ENCODE peak calls at places on chromosomes 1 and 21, in eight cellular contexts. One of them, this sample, is unnamed.

GRCh38 chr1:229848762-229849677 is 218.0 kb upstream of the GALNT2 start:
- DNase-seq in pancreas: no peak
- DNase-seq in hepatocyte: peak
- DNase-seq in cardiac muscle cell: peak
- DNase-seq in brain microvascular endothelial cell: peak
- DNase-seq in GM13976: peak
- DNase-seq in mesothelial cell of epicardium: no peak
- DNase-seq in A549: peak
- DNase-seq in this sample: peak

GRCh38 chr1:231691618-231692259 is 65.1 kb downstream of the DISC1 start:
- DNase-seq in pancreas: no peak
- DNase-seq in hepatocyte: peak
- DNase-seq in cardiac muscle cell: peak
- DNase-seq in brain microvascular endothelial cell: peak
- DNase-seq in GM13976: no peak
- DNase-seq in mesothelial cell of epicardium: peak
- DNase-seq in A549: peak
- DNase-seq in this sample: no peak

GRCh38 chr1:184188091-184188490 is 136.6 kb downstream of the TSEN15 start:
- DNase-seq in pancreas: no peak
- DNase-seq in hepatocyte: no peak
- DNase-seq in cardiac muscle cell: no peak
- DNase-seq in brain microvascular endothelial cell: no peak
- DNase-seq in GM13976: no peak
- DNase-seq in mesothelial cell of epicardium: no peak
- DNase-seq in A549: no peak
- DNase-seq in this sample: no peak

GRCh38 chr21:26652891-26653290 is 79.8 kb upstream of the CYYR1 start:
- DNase-seq in pancreas: no peak
- DNase-seq in hepatocyte: no peak
- DNase-seq in cardiac muscle cell: no peak
- DNase-seq in brain microvascular endothelial cell: no peak
- DNase-seq in GM13976: no peak
- DNase-seq in mesothelial cell of epicardium: no peak
- DNase-seq in A549: no peak
- DNase-seq in this sample: no peak

GRCh38 chr21:26844258-26845065 is 747 bp downstream of the ADAMTS1 start:
- DNase-seq in pancreas: peak
- DNase-seq in hepatocyte: peak
- DNase-seq in cardiac muscle cell: peak
- DNase-seq in brain microvascular endothelial cell: peak
- DNase-seq in GM13976: no peak
- DNase-seq in mesothelial cell of epicardium: peak
- DNase-seq in A549: no peak
- DNase-seq in this sample: no peak

GRCh38 chr1:2251786-2252185 is 23.7 kb downstream of the SKI start:
- DNase-seq in pancreas: peak
- DNase-seq in hepatocyte: no peak
- DNase-seq in cardiac muscle cell: no peak
- DNase-seq in brain microvascular endothelial cell: no peak
- DNase-seq in GM13976: no peak
- DNase-seq in mesothelial cell of epicardium: no peak
- DNase-seq in A549: no peak
- DNase-seq in this sample: no peak

GRCh38 chr1:26046313-26047031 is 554 bp upstream of the SLC30A2 start:
- DNase-seq in pancreas: no peak
- DNase-seq in hepatocyte: no peak
- DNase-seq in cardiac muscle cell: no peak
- DNase-seq in brain microvascular endothelial cell: no peak
- DNase-seq in GM13976: no peak
- DNase-seq in mesothelial cell of epicardium: no peak
- DNase-seq in A549: no peak
- DNase-seq in this sample: no peak

GRCh38 chr1:232038704-232039103 is 412.1 kb downstream of the DISC1 start:
- DNase-seq in pancreas: no peak
- DNase-seq in hepatocyte: no peak
- DNase-seq in cardiac muscle cell: no peak
- DNase-seq in brain microvascular endothelial cell: no peak
- DNase-seq in GM13976: no peak
- DNase-seq in mesothelial cell of epicardium: no peak
- DNase-seq in A549: no peak
- DNase-seq in this sample: no peak

GRCh38 chr1:97308131-97308530 is 586.5 kb downstream of the PTBP2 start:
- DNase-seq in pancreas: no peak
- DNase-seq in hepatocyte: no peak
- DNase-seq in cardiac muscle cell: no peak
- DNase-seq in brain microvascular endothelial cell: no peak
- DNase-seq in GM13976: no peak
- DNase-seq in mesothelial cell of epicardium: no peak
- DNase-seq in A549: no peak
- DNase-seq in this sample: no peak

GRCh38 chr1:181113061-181113695 is 24.7 kb downstream of the IER5 start:
- DNase-seq in pancreas: no peak
- DNase-seq in hepatocyte: peak
- DNase-seq in cardiac muscle cell: no peak
- DNase-seq in brain microvascular endothelial cell: no peak
- DNase-seq in GM13976: no peak
- DNase-seq in mesothelial cell of epicardium: no peak
- DNase-seq in A549: peak
- DNase-seq in this sample: no peak

GRCh38 chr1:10615932-10616671 is 141.4 kb downstream of the PEX14 start:
- DNase-seq in pancreas: no peak
- DNase-seq in hepatocyte: no peak
- DNase-seq in cardiac muscle cell: no peak
- DNase-seq in brain microvascular endothelial cell: no peak
- DNase-seq in GM13976: no peak
- DNase-seq in mesothelial cell of epicardium: no peak
- DNase-seq in A549: no peak
- DNase-seq in this sample: no peak

GRCh38 chr1:188070848-188071247 is 1242.1 kb downstream of the PLA2G4A start:
- DNase-seq in pancreas: no peak
- DNase-seq in hepatocyte: no peak
- DNase-seq in cardiac muscle cell: no peak
- DNase-seq in brain microvascular endothelial cell: no peak
- DNase-seq in GM13976: no peak
- DNase-seq in mesothelial cell of epicardium: no peak
- DNase-seq in A549: no peak
- DNase-seq in this sample: no peak

GRCh38 chr1:30879940-30880339 is 28.6 kb downstream of the SDC3 start:
- DNase-seq in pancreas: no peak
- DNase-seq in hepatocyte: peak
- DNase-seq in cardiac muscle cell: no peak
- DNase-seq in brain microvascular endothelial cell: no peak
- DNase-seq in GM13976: no peak
- DNase-seq in mesothelial cell of epicardium: no peak
- DNase-seq in A549: no peak
- DNase-seq in this sample: no peak

GRCh38 chr1:33244143-33244808 is 12.0 kb upstream of the ZNF362 start:
- DNase-seq in pancreas: no peak
- DNase-seq in hepatocyte: no peak
- DNase-seq in cardiac muscle cell: no peak
- DNase-seq in brain microvascular endothelial cell: no peak
- DNase-seq in GM13976: no peak
- DNase-seq in mesothelial cell of epicardium: no peak
- DNase-seq in A549: no peak
- DNase-seq in this sample: no peak

GRCh38 chr1:11940260-11940921 is 5.9 kb downstream of the PLOD1 start:
- DNase-seq in pancreas: peak
- DNase-seq in hepatocyte: peak
- DNase-seq in cardiac muscle cell: no peak
- DNase-seq in brain microvascular endothelial cell: no peak
- DNase-seq in GM13976: no peak
- DNase-seq in mesothelial cell of epicardium: no peak
- DNase-seq in A549: no peak
- DNase-seq in this sample: no peak

GRCh38 chr1:171366099-171366498 is 52.1 kb downstream of the FMO4 start:
- DNase-seq in pancreas: no peak
- DNase-seq in hepatocyte: peak
- DNase-seq in cardiac muscle cell: no peak
- DNase-seq in brain microvascular endothelial cell: no peak
- DNase-seq in GM13976: no peak
- DNase-seq in mesothelial cell of epicardium: no peak
- DNase-seq in A549: no peak
- DNase-seq in this sample: no peak

GRCh38 chr1:943545-944340 is 15.3 kb downstream of the NOC2L start:
- DNase-seq in pancreas: no peak
- DNase-seq in hepatocyte: no peak
- DNase-seq in cardiac muscle cell: no peak
- DNase-seq in brain microvascular endothelial cell: no peak
- DNase-seq in GM13976: no peak
- DNase-seq in mesothelial cell of epicardium: no peak
- DNase-seq in A549: no peak
- DNase-seq in this sample: no peak

DNA sequence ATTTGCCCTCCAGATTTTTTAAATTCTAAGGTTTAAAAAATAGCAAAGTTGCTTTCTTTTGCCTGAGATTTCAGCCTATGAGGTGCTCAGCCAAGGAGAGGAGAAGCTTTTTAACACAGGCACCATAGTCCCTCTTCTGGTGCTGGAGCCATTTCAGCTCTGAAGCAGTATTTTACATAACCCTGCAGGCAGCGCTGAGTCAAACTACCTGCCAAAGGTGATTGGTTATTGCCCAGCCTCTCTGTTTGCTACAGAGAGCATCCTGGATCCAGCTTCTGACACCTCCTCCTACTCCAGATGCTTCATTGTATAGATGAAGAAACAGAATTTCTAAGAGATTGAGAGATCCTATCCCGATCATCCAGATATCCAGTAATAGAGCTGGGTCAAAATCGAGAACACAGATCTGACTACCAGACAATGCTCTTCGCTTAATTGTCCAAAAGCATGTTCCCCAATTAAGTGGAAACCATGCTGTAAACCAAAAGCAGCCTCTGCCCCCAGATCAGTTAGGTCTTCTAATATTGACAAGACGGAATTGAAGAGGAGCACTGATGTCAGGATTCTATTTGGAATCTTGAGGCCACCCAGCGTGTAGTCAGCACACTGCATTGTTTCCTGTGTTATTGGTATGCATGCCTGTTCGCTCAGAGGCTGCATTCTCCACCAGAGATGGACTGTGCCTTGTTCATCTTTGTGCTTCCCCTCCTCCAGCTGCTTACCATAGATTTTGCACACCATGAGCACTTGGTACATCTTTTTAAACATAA is 22.1 kb downstream of the RGS8 start:
- DNase-seq in pancreas: no peak
- DNase-seq in hepatocyte: no peak
- DNase-seq in cardiac muscle cell: no peak
- DNase-seq in brain microvascular endothelial cell: peak
- DNase-seq in GM13976: no peak
- DNase-seq in mesothelial cell of epicardium: no peak
- DNase-seq in A549: no peak
- DNase-seq in this sample: no peak
- TF ChIP-seq CTCF in pancreas: no peak
- TF ChIP-seq CTCF in hepatocyte: no peak
- TF ChIP-seq CTCF in cardiac muscle cell: no peak
- TF ChIP-seq CTCF in brain microvascular endothelial cell: no peak
- TF ChIP-seq CTCF in GM13976: no peak
- TF ChIP-seq CTCF in mesothelial cell of epicardium: no peak
- TF ChIP-seq CTCF in A549: no peak
- TF ChIP-seq CTCF in this sample: no peak

GRCh38 chr1:41880951-41881885 is 37.5 kb downstream of the HIVEP3 start:
- DNase-seq in pancreas: no peak
- DNase-seq in hepatocyte: no peak
- DNase-seq in cardiac muscle cell: no peak
- DNase-seq in brain microvascular endothelial cell: no peak
- DNase-seq in GM13976: no peak
- DNase-seq in mesothelial cell of epicardium: no peak
- DNase-seq in A549: no peak
- DNase-seq in this sample: no peak

GRCh38 chr1:41880261-41880660 is 38.5 kb downstream of the HIVEP3 start:
- DNase-seq in pancreas: no peak
- DNase-seq in hepatocyte: no peak
- DNase-seq in cardiac muscle cell: no peak
- DNase-seq in brain microvascular endothelial cell: peak
- DNase-seq in GM13976: no peak
- DNase-seq in mesothelial cell of epicardium: no peak
- DNase-seq in A549: no peak
- DNase-seq in this sample: no peak

GRCh38 chr1:41876533-41877445 is 41.9 kb downstream of the HIVEP3 start:
- DNase-seq in pancreas: no peak
- DNase-seq in hepatocyte: no peak
- DNase-seq in cardiac muscle cell: peak
- DNase-seq in brain microvascular endothelial cell: peak
- DNase-seq in GM13976: peak
- DNase-seq in mesothelial cell of epicardium: no peak
- DNase-seq in A549: no peak
- DNase-seq in this sample: no peak

GRCh38 chr1:41878911-41879310 is 39.8 kb downstream of the HIVEP3 start:
- DNase-seq in pancreas: no peak
- DNase-seq in hepatocyte: no peak
- DNase-seq in cardiac muscle cell: no peak
- DNase-seq in brain microvascular endothelial cell: no peak
- DNase-seq in GM13976: no peak
- DNase-seq in mesothelial cell of epicardium: no peak
- DNase-seq in A549: no peak
- DNase-seq in this sample: no peak

GRCh38 chr1:41878495-41878894 is 40.2 kb downstream of the HIVEP3 start:
- DNase-seq in pancreas: no peak
- DNase-seq in hepatocyte: no peak
- DNase-seq in cardiac muscle cell: no peak
- DNase-seq in brain microvascular endothelial cell: no peak
- DNase-seq in GM13976: no peak
- DNase-seq in mesothelial cell of epicardium: no peak
- DNase-seq in A549: no peak
- DNase-seq in this sample: no peak
- TF ChIP-seq CTCF in pancreas: no peak
- TF ChIP-seq CTCF in hepatocyte: no peak
- TF ChIP-seq CTCF in cardiac muscle cell: no peak
- TF ChIP-seq CTCF in brain microvascular endothelial cell: no peak
- TF ChIP-seq CTCF in GM13976: no peak
- TF ChIP-seq CTCF in mesothelial cell of epicardium: no peak
- TF ChIP-seq CTCF in A549: no peak
- TF ChIP-seq CTCF in this sample: no peak

DNA sequence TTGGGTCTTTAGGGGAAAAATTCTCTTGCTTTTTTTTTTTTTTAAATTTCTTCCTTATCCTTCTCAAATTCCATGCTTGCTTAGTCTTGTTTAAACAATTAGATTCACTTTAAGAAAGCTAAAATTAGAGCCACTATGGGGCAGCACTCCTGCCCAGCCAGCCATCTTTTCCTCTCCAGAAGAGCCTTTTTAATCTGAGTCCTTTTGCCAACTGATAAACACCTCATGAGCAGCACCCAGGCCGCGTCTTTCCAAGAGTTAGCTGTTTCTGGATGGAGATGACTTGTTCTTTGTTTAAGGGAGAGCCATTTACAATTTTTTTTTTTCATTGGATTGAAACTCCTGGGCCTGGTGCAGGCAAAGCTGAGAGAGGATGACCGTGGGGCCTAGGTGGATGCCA is 53.3 kb upstream of the TSPAN2 start:
- DNase-seq in pancreas: no peak
- DNase-seq in hepatocyte: no peak
- DNase-seq in cardiac muscle cell: peak
- DNase-seq in brain microvascular endothelial cell: no peak
- DNase-seq in GM13976: no peak
- DNase-seq in mesothelial cell of epicardium: no peak
- DNase-seq in A549: no peak
- DNase-seq in this sample: no peak
- TF ChIP-seq CTCF in pancreas: no peak
- TF ChIP-seq CTCF in hepatocyte: peak
- TF ChIP-seq CTCF in cardiac muscle cell: peak
- TF ChIP-seq CTCF in brain microvascular endothelial cell: peak
- TF ChIP-seq CTCF in GM13976: no peak
- TF ChIP-seq CTCF in mesothelial cell of epicardium: no peak
- TF ChIP-seq CTCF in A549: no peak
- TF ChIP-seq CTCF in this sample: no peak

GRCh38 chr1:22731924-22732522 is 21.4 kb downstream of the EPHB2 start:
- DNase-seq in pancreas: no peak
- DNase-seq in hepatocyte: no peak
- DNase-seq in cardiac muscle cell: no peak
- DNase-seq in brain microvascular endothelial cell: no peak
- DNase-seq in GM13976: peak
- DNase-seq in mesothelial cell of epicardium: no peak
- DNase-seq in A549: no peak
- DNase-seq in this sample: no peak
- TF ChIP-seq CTCF in pancreas: no peak
- TF ChIP-seq CTCF in hepatocyte: peak
- TF ChIP-seq CTCF in cardiac muscle cell: peak
- TF ChIP-seq CTCF in brain microvascular endothelial cell: peak
- TF ChIP-seq CTCF in GM13976: no peak
- TF ChIP-seq CTCF in mesothelial cell of epicardium: no peak
- TF ChIP-seq CTCF in A549: peak
- TF ChIP-seq CTCF in this sample: no peak